ENCODE peak calls at places on chromosomes 2 and 18, in seven cellular contexts. P is spleen, H is psoas muscle, A is right cardiac atrium, I is heart right ventricle, W is K562, T is neuronal stem cell. V is an unnamed sample. For H3K4me1, the result is how much of the 10 kb centered on the place peaks cover.

GRCh38 chr18:10951631-10952544 is 197.5 kb downstream of the PIEZO2 start:
- DNase-seq in P (no peak), H (no peak), A (no peak), I (no peak), W (no peak), T (no peak), V (no peak)

GRCh38 chr18:76978616-76979015 is 154.0 kb downstream of the MBP start:
- DNase-seq in P (no peak), H (no peak), A (no peak), I (no peak), W (no peak), T (no peak), V (no peak)

GRCh38 chr2:63665806-63666205 is 77.0 kb downstream of the MDH1 start:
- DNase-seq in P (no peak), H (no peak), A (no peak), I (no peak), W (no peak), T (no peak), V (no peak)

GRCh38 chr18:24797987-24798386 is 337.6 kb downstream of the HRH4 start:
- DNase-seq in P (no peak), H (no peak), A (no peak), I (no peak), W (no peak), T (no peak), V (no peak)

GRCh38 chr2:181588546-181588945 is 68.4 kb downstream of the CERKL start:
- DNase-seq in P (no peak), H (no peak), A (no peak), I (no peak), W (no peak), T (no peak), V (no peak)

GRCh38 chr18:49572935-49573334 is 11.1 kb downstream of the LIPG start:
- DNase-seq in P (no peak), H (no peak), A (no peak), I (no peak), W (no peak), T (peak), V (no peak)

GRCh38 chr2:113754989-113755689 is 1.3 kb downstream of the SLC35F5 start:
- DNase-seq in P (no peak), H (no peak), A (no peak), I (no peak), W (peak), T (no peak), V (no peak)

GRCh38 chr18:79395761-79396404 is at the start of gene NFATC1:
- DNase-seq in P (peak), H (peak), A (peak), I (peak), W (peak), T (peak), V (peak)

GRCh38 chr2:196979976-196980375 is 53.5 kb upstream of the PGAP1 start:
- DNase-seq in P (no peak), H (no peak), A (no peak), I (no peak), W (no peak), T (no peak), V (no peak)

GRCh38 chr2:229431331-229431954 is 160.4 kb upstream of the PID1 start:
- DNase-seq in P (no peak), H (no peak), A (no peak), I (no peak), W (peak), T (no peak), V (no peak)

GRCh38 chr18:73121207-73121606 is 253.4 kb upstream of the NETO1 start:
- DNase-seq in P (no peak), H (no peak), A (no peak), I (no peak), W (no peak), T (no peak), V (no peak)

GRCh38 chr2:10285578-10286198 is 17.0 kb upstream of the HPCAL1 start:
- DNase-seq in P (peak), H (peak), A (peak), I (peak), W (no peak), T (no peak), V (peak)

GRCh38 chr2:29023188-29023587 is 42.1 kb downstream of the TOGARAM2 start:
- DNase-seq in P (no peak), H (no peak), A (no peak), I (no peak), W (no peak), T (no peak), V (no peak)

GRCh38 chr2:147483293-147483669 is 361.5 kb upstream of the ACVR2A start:
- DNase-seq in P (no peak), H (no peak), A (no peak), I (no peak), W (no peak), T (no peak), V (no peak)

GRCh38 chr2:156340818-156341481 is 8.4 kb upstream of the NR4A2 start:
- DNase-seq in P (peak), H (no peak), A (no peak), I (no peak), W (peak), T (peak), V (peak)

GRCh38 chr2:8154270-8154669 is 527.6 kb upstream of the ID2 start:
- DNase-seq in P (no peak), H (no peak), A (no peak), I (no peak), W (no peak), T (no peak), V (no peak)

GRCh38 chr2:212709287-212709686 is 170.7 kb upstream of the ERBB4 start:
- DNase-seq in P (no peak), H (no peak), A (no peak), I (no peak), W (no peak), T (peak), V (no peak)

GRCh38 chr18:62848946-62849345 is 133.6 kb downstream of the PHLPP1 start:
- DNase-seq in P (no peak), H (no peak), A (no peak), I (no peak), W (no peak), T (no peak), V (no peak)

GRCh38 chr2:120917876-120918275 is 182.2 kb downstream of the GLI2 start:
- DNase-seq in P (no peak), H (no peak), A (no peak), I (no peak), W (no peak), T (no peak), V (peak)

GRCh38 chr2:219446101-219446504 is 11.5 kb downstream of the SPEG start:
- DNase-seq in P (no peak), H (peak), A (no peak), I (no peak), W (no peak), T (no peak), V (peak)

GRCh38 chr18:32511147-32511546 is 40.5 kb upstream of the GAREM1 start:
- DNase-seq in P (no peak), H (no peak), A (no peak), I (no peak), W (no peak), T (no peak), V (no peak)

GRCh38 chr18:30527917-30528316 is 514.6 kb downstream of the DSC3 start:
- DNase-seq in P (no peak), H (no peak), A (no peak), I (no peak), W (no peak), T (no peak), V (no peak)

GRCh38 chr18:30527226-30527625 is 515.3 kb downstream of the DSC3 start:
- DNase-seq in P (no peak), H (no peak), A (no peak), I (no peak), W (no peak), T (peak), V (no peak)

GRCh38 chr18:30522288-30522929 is 520.1 kb downstream of the DSC3 start:
- DNase-seq in P (no peak), H (no peak), A (no peak), I (no peak), W (no peak), T (no peak), V (no peak)
- H3K4me3 ChIP-seq in P (no peak), H (no peak), A (no peak), I (no peak), W (no peak), T (no peak), V (no peak)

GRCh38 chr2:17620280-17620679 is 79.8 kb downstream of the VSNL1 start:
- DNase-seq in P (no peak), H (no peak), A (peak), I (peak), W (no peak), T (no peak), V (no peak)

GRCh38 chr2:17617508-17617907 is 77.0 kb downstream of the VSNL1 start:
- DNase-seq in P (no peak), H (no peak), A (no peak), I (no peak), W (no peak), T (no peak), V (no peak)

GRCh38 chr2:17617955-17618354 is 77.5 kb downstream of the VSNL1 start:
- DNase-seq in P (no peak), H (no peak), A (no peak), I (no peak), W (no peak), T (no peak), V (no peak)

GRCh38 chr2:17621781-17622180 is 81.3 kb downstream of the VSNL1 start:
- DNase-seq in P (no peak), H (no peak), A (no peak), I (no peak), W (no peak), T (no peak), V (no peak)

DNA sequence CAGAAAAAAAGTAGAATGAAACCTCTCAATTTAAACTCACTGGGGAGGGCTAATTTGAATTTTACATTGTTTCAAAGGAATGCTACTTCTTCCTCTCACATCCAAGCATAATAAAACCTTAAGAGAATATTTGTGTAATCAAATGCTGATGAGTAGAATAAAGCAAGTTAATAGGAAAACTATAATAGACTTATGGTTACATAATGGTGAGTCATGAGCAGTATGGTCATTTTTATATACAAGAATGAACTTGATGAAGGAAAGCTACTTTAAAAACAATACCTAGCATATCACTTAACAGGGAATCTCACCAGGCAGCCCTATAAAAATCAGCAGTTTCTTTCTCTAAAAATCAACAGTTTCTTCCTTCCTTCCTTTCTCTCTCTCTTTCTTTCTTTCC is 80.3 kb downstream of the VSNL1 start:
- DNase-seq in P (no peak), H (no peak), A (no peak), I (no peak), W (no peak), T (no peak), V (no peak)
- H3K27ac ChIP-seq in P (no peak), H (no peak), A (no peak), I (no peak), W (no peak), T (no peak), V (no peak)

GRCh38 chr2:127359520-127359919 is 28.3 kb downstream of the MAP3K2 start:
- DNase-seq in P (no peak), H (no peak), A (no peak), I (no peak), W (peak), T (no peak), V (no peak)
- H3K4me1 ChIP-seq in P (under half), H (half or more), A (under half), I (half or more), W (under half), T (under half), V (under half)

GRCh38 chr2:136328396-136328795 is 210.4 kb upstream of the CXCR4 start:
- DNase-seq in P (no peak), H (no peak), A (no peak), I (no peak), W (no peak), T (no peak), V (no peak)

GRCh38 chr2:136324966-136325365 is 207.0 kb upstream of the CXCR4 start:
- DNase-seq in P (no peak), H (no peak), A (no peak), I (no peak), W (no peak), T (no peak), V (no peak)

GRCh38 chr2:136323935-136324334 is 206.0 kb upstream of the CXCR4 start:
- DNase-seq in P (no peak), H (no peak), A (no peak), I (no peak), W (no peak), T (no peak), V (no peak)

GRCh38 chr2:136325844-136326291 is 207.9 kb upstream of the CXCR4 start:
- DNase-seq in P (no peak), H (no peak), A (no peak), I (no peak), W (no peak), T (no peak), V (no peak)

GRCh38 chr2:136327162-136327852 is 209.4 kb upstream of the CXCR4 start:
- DNase-seq in P (no peak), H (no peak), A (no peak), I (no peak), W (peak), T (no peak), V (no peak)
- H3K4me3 ChIP-seq in P (no peak), H (no peak), A (no peak), I (no peak), W (no peak), T (no peak), V (no peak)

DNA sequence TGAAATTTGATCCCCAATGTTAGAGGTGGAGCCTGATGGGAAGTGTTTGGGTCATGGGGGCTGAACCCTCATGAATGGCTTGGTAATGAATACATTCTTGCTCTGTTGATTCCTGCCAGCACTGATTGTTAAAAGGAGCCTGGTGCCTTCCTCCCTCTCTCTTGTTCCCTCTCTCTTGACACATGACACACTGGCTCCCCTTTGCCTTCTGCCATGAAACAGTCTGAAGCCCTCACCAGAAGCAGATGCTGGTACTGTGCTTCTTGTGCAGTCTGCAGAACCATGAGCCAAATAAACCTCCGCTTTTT is 30.6 kb upstream of the EPC2 start:
- DNase-seq in P (no peak), H (no peak), A (no peak), I (no peak), W (peak), T (peak), V (no peak)
- H3K27ac ChIP-seq in P (peak), H (no peak), A (peak), I (no peak), W (peak), T (no peak), V (no peak)

DNA sequence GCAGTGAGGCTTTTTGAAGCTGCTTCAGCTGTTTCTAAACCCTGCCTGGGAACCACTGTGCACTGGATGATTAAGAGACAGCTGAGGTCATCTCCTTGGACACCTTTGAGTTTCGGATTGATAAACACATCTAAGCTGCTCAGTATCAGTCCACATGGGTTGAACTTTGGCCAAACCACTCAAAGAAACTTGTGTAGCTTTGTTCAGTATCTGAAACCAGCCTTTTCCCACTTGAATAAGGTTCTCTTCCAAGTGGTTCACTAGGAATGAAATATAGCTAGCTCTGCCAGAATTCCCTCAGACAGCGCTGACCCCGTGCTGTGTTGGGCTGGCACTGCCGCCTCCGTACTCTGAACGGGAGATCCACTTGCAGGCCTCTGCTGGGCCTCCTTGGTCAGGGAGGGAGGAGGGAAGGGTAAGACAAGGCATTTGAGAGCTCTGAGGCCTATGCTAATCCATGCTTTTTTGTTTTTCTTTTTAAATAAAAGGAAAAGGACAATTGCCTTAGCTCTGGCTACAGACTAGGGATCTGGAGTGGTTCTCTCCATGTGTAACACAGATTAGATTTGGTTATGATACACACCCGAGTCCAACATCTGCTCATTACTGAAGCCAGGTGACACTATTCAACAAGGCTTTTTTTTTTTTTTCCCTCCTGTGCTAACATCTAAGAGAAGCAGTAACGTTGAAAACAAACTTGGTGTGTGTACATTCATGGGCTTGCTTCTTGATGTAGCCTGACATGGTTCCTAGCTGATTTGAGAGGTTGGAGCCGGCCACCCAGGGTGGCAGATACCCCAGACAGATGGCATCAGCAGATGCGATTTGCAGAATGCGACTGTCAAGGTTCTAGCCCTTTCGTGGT is 67.7 kb downstream of the NCK2 start:
- DNase-seq in P (no peak), H (no peak), A (peak), I (peak), W (peak), T (peak), V (peak)
- H3K4me1 ChIP-seq in P (under half), H (under half), A (under half), I (half or more), W (under half), T (under half), V (under half)

GRCh38 chr2:241302083-241302482 is 13.4 kb downstream of the HDLBP start:
- DNase-seq in P (no peak), H (no peak), A (no peak), I (no peak), W (no peak), T (no peak), V (no peak)
- H3K4me3 ChIP-seq in P (no peak), H (no peak), A (no peak), I (no peak), W (no peak), T (no peak), V (no peak)

DNA sequence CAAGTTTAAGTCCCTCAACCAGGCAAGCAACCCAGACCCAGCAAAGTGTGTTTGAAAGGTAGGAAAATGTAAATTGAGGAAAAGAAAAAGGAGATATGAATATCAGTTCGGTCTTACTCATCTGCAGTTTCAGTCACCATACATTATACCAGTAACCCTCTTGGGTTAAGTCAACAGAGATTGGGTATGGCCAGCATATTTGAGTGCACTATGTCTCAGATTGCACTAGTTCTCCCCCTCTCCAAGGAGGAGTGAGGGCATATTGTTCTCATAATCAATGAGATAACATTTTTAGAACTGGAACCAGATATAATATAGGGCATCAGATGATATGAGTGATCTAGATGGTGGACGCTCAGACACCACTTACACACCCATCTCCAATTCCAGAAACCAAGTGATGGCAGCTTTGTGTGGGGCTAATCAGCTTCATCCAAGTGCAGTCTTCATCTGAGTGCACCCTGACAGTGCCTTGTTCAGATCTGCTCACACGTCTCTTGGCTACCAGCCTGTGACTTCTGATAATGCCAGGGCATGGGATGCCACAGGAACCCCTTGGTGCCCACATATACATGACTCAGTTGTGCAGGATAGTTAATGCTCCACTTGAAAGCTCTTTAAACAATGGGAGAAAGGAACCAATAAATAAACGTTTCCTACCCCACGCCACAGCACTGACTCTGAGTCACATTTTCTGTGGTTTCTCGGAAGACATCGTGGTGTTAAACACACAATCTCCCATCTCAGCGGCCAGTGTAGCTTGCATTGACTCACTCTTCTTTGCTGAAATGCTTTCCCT is 141.7 kb downstream of the COPS8 start:
- DNase-seq in P (no peak), H (no peak), A (no peak), I (no peak), W (no peak), T (no peak), V (no peak)
- H3K27ac ChIP-seq in P (no peak), H (no peak), A (no peak), I (no peak), W (no peak), T (no peak), V (no peak)

V was measured in aorta.